ENCODE peak calls at places on chromosomes 7 and 10, in nine cellular contexts. One of them, this sample, is unnamed.

GRCh38 chr7:73968511-73968910 is 59.5 kb upstream of the ELN start:
- DNase-seq in mesothelial cell of epicardium: no peak
- DNase-seq in HCEC 1CT: no peak
- DNase-seq in psoas muscle: no peak
- DNase-seq in CD8-positive, alpha-beta T cell: no peak
- DNase-seq in central memory CD4-positive, alpha-beta T cell: no peak
- DNase-seq in H9: no peak
- DNase-seq in stimulated activated CD8-positive, alpha-beta memory T cell treated with anti-CD3 and anti-CD28 coated beads, Interleukin-2, amount 100 ng/mL, for 1 hour: no peak
- DNase-seq in iPS DF 19.7: no peak
- DNase-seq in this sample: no peak

GRCh38 chr7:56175086-56175760 is 59.0 kb upstream of the NUPR2 start:
- DNase-seq in mesothelial cell of epicardium: no peak
- DNase-seq in HCEC 1CT: no peak
- DNase-seq in psoas muscle: peak
- DNase-seq in CD8-positive, alpha-beta T cell: no peak
- DNase-seq in central memory CD4-positive, alpha-beta T cell: no peak
- DNase-seq in H9: no peak
- DNase-seq in stimulated activated CD8-positive, alpha-beta memory T cell treated with anti-CD3 and anti-CD28 coated beads, Interleukin-2, amount 100 ng/mL, for 1 hour: no peak
- DNase-seq in iPS DF 19.7: no peak
- DNase-seq in this sample: no peak

GRCh38 chr7:139242741-139243281 is 11.8 kb downstream of the UBN2 start:
- DNase-seq in mesothelial cell of epicardium: no peak
- DNase-seq in HCEC 1CT: peak
- DNase-seq in psoas muscle: no peak
- DNase-seq in CD8-positive, alpha-beta T cell: no peak
- DNase-seq in central memory CD4-positive, alpha-beta T cell: no peak
- DNase-seq in H9: no peak
- DNase-seq in stimulated activated CD8-positive, alpha-beta memory T cell treated with anti-CD3 and anti-CD28 coated beads, Interleukin-2, amount 100 ng/mL, for 1 hour: no peak
- DNase-seq in iPS DF 19.7: no peak
- DNase-seq in this sample: no peak

GRCh38 chr10:110815354-110816004 is 56.2 kb upstream of the PDCD4 start:
- DNase-seq in mesothelial cell of epicardium: no peak
- DNase-seq in HCEC 1CT: no peak
- DNase-seq in psoas muscle: no peak
- DNase-seq in CD8-positive, alpha-beta T cell: no peak
- DNase-seq in central memory CD4-positive, alpha-beta T cell: no peak
- DNase-seq in H9: no peak
- DNase-seq in stimulated activated CD8-positive, alpha-beta memory T cell treated with anti-CD3 and anti-CD28 coated beads, Interleukin-2, amount 100 ng/mL, for 1 hour: no peak
- DNase-seq in iPS DF 19.7: no peak
- DNase-seq in this sample: no peak

GRCh38 chr7:83782628-83783027 is 133.7 kb upstream of the SEMA3E start:
- DNase-seq in mesothelial cell of epicardium: no peak
- DNase-seq in HCEC 1CT: peak
- DNase-seq in psoas muscle: no peak
- DNase-seq in CD8-positive, alpha-beta T cell: no peak
- DNase-seq in central memory CD4-positive, alpha-beta T cell: no peak
- DNase-seq in H9: no peak
- DNase-seq in stimulated activated CD8-positive, alpha-beta memory T cell treated with anti-CD3 and anti-CD28 coated beads, Interleukin-2, amount 100 ng/mL, for 1 hour: no peak
- DNase-seq in iPS DF 19.7: no peak
- DNase-seq in this sample: peak

GRCh38 chr7:70630647-70631457 is 501.1 kb upstream of the GALNT17 start:
- DNase-seq in mesothelial cell of epicardium: peak
- DNase-seq in HCEC 1CT: no peak
- DNase-seq in psoas muscle: peak
- DNase-seq in CD8-positive, alpha-beta T cell: no peak
- DNase-seq in central memory CD4-positive, alpha-beta T cell: no peak
- DNase-seq in H9: no peak
- DNase-seq in stimulated activated CD8-positive, alpha-beta memory T cell treated with anti-CD3 and anti-CD28 coated beads, Interleukin-2, amount 100 ng/mL, for 1 hour: no peak
- DNase-seq in iPS DF 19.7: no peak
- DNase-seq in this sample: no peak

GRCh38 chr10:95276367-95277200 is 14.2 kb downstream of the PDLIM1 start:
- DNase-seq in mesothelial cell of epicardium: no peak
- DNase-seq in HCEC 1CT: peak
- DNase-seq in psoas muscle: no peak
- DNase-seq in CD8-positive, alpha-beta T cell: no peak
- DNase-seq in central memory CD4-positive, alpha-beta T cell: no peak
- DNase-seq in H9: no peak
- DNase-seq in stimulated activated CD8-positive, alpha-beta memory T cell treated with anti-CD3 and anti-CD28 coated beads, Interleukin-2, amount 100 ng/mL, for 1 hour: no peak
- DNase-seq in iPS DF 19.7: no peak
- DNase-seq in this sample: no peak

GRCh38 chr7:96775046-96775445 is 65.4 kb upstream of the SEM1 start:
- DNase-seq in mesothelial cell of epicardium: no peak
- DNase-seq in HCEC 1CT: no peak
- DNase-seq in psoas muscle: no peak
- DNase-seq in CD8-positive, alpha-beta T cell: no peak
- DNase-seq in central memory CD4-positive, alpha-beta T cell: no peak
- DNase-seq in H9: no peak
- DNase-seq in stimulated activated CD8-positive, alpha-beta memory T cell treated with anti-CD3 and anti-CD28 coated beads, Interleukin-2, amount 100 ng/mL, for 1 hour: no peak
- DNase-seq in iPS DF 19.7: no peak
- DNase-seq in this sample: no peak

GRCh38 chr10:88642991-88643390 is 21.3 kb upstream of the LIPF start:
- DNase-seq in mesothelial cell of epicardium: no peak
- DNase-seq in HCEC 1CT: peak
- DNase-seq in psoas muscle: no peak
- DNase-seq in CD8-positive, alpha-beta T cell: no peak
- DNase-seq in central memory CD4-positive, alpha-beta T cell: no peak
- DNase-seq in H9: no peak
- DNase-seq in stimulated activated CD8-positive, alpha-beta memory T cell treated with anti-CD3 and anti-CD28 coated beads, Interleukin-2, amount 100 ng/mL, for 1 hour: no peak
- DNase-seq in iPS DF 19.7: no peak
- DNase-seq in this sample: no peak

GRCh38 chr7:131774419-131775220 is 218.2 kb upstream of the PODXL start:
- DNase-seq in mesothelial cell of epicardium: no peak
- DNase-seq in HCEC 1CT: no peak
- DNase-seq in psoas muscle: no peak
- DNase-seq in CD8-positive, alpha-beta T cell: no peak
- DNase-seq in central memory CD4-positive, alpha-beta T cell: no peak
- DNase-seq in H9: peak
- DNase-seq in stimulated activated CD8-positive, alpha-beta memory T cell treated with anti-CD3 and anti-CD28 coated beads, Interleukin-2, amount 100 ng/mL, for 1 hour: no peak
- DNase-seq in iPS DF 19.7: no peak
- DNase-seq in this sample: no peak

GRCh38 chr10:21015838-21016237 is 118.7 kb upstream of the NEBL start:
- DNase-seq in mesothelial cell of epicardium: no peak
- DNase-seq in HCEC 1CT: no peak
- DNase-seq in psoas muscle: no peak
- DNase-seq in CD8-positive, alpha-beta T cell: no peak
- DNase-seq in central memory CD4-positive, alpha-beta T cell: no peak
- DNase-seq in H9: no peak
- DNase-seq in stimulated activated CD8-positive, alpha-beta memory T cell treated with anti-CD3 and anti-CD28 coated beads, Interleukin-2, amount 100 ng/mL, for 1 hour: no peak
- DNase-seq in iPS DF 19.7: no peak
- DNase-seq in this sample: no peak

GRCh38 chr10:71088054-71088453 is 124.3 kb upstream of the UNC5B start:
- DNase-seq in mesothelial cell of epicardium: peak
- DNase-seq in HCEC 1CT: no peak
- DNase-seq in psoas muscle: no peak
- DNase-seq in CD8-positive, alpha-beta T cell: no peak
- DNase-seq in central memory CD4-positive, alpha-beta T cell: no peak
- DNase-seq in H9: no peak
- DNase-seq in stimulated activated CD8-positive, alpha-beta memory T cell treated with anti-CD3 and anti-CD28 coated beads, Interleukin-2, amount 100 ng/mL, for 1 hour: no peak
- DNase-seq in iPS DF 19.7: no peak
- DNase-seq in this sample: no peak

GRCh38 chr7:117137868-117138267 is 184.6 kb downstream of the ST7 start:
- DNase-seq in mesothelial cell of epicardium: no peak
- DNase-seq in HCEC 1CT: no peak
- DNase-seq in psoas muscle: no peak
- DNase-seq in CD8-positive, alpha-beta T cell: no peak
- DNase-seq in central memory CD4-positive, alpha-beta T cell: no peak
- DNase-seq in H9: no peak
- DNase-seq in stimulated activated CD8-positive, alpha-beta memory T cell treated with anti-CD3 and anti-CD28 coated beads, Interleukin-2, amount 100 ng/mL, for 1 hour: no peak
- DNase-seq in iPS DF 19.7: no peak
- DNase-seq in this sample: no peak

GRCh38 chr7:47416454-47417121 is 165.3 kb downstream of the TNS3 start:
- DNase-seq in mesothelial cell of epicardium: no peak
- DNase-seq in HCEC 1CT: no peak
- DNase-seq in psoas muscle: no peak
- DNase-seq in CD8-positive, alpha-beta T cell: no peak
- DNase-seq in central memory CD4-positive, alpha-beta T cell: no peak
- DNase-seq in H9: no peak
- DNase-seq in stimulated activated CD8-positive, alpha-beta memory T cell treated with anti-CD3 and anti-CD28 coated beads, Interleukin-2, amount 100 ng/mL, for 1 hour: no peak
- DNase-seq in iPS DF 19.7: no peak
- DNase-seq in this sample: no peak

GRCh38 chr10:128712661-128713060 is 586.4 kb upstream of the MKI67 start:
- DNase-seq in mesothelial cell of epicardium: no peak
- DNase-seq in HCEC 1CT: no peak
- DNase-seq in psoas muscle: no peak
- DNase-seq in CD8-positive, alpha-beta T cell: no peak
- DNase-seq in central memory CD4-positive, alpha-beta T cell: no peak
- DNase-seq in H9: no peak
- DNase-seq in stimulated activated CD8-positive, alpha-beta memory T cell treated with anti-CD3 and anti-CD28 coated beads, Interleukin-2, amount 100 ng/mL, for 1 hour: no peak
- DNase-seq in iPS DF 19.7: no peak
- DNase-seq in this sample: no peak

GRCh38 chr10:61175331-61175730 is 231.3 kb upstream of the RHOBTB1 start:
- DNase-seq in mesothelial cell of epicardium: no peak
- DNase-seq in HCEC 1CT: no peak
- DNase-seq in psoas muscle: no peak
- DNase-seq in CD8-positive, alpha-beta T cell: no peak
- DNase-seq in central memory CD4-positive, alpha-beta T cell: no peak
- DNase-seq in H9: no peak
- DNase-seq in stimulated activated CD8-positive, alpha-beta memory T cell treated with anti-CD3 and anti-CD28 coated beads, Interleukin-2, amount 100 ng/mL, for 1 hour: no peak
- DNase-seq in iPS DF 19.7: no peak
- DNase-seq in this sample: no peak

GRCh38 chr7:55641273-55641691 is 69.0 kb upstream of the VOPP1 start:
- DNase-seq in mesothelial cell of epicardium: no peak
- DNase-seq in HCEC 1CT: peak
- DNase-seq in psoas muscle: no peak
- DNase-seq in CD8-positive, alpha-beta T cell: peak
- DNase-seq in central memory CD4-positive, alpha-beta T cell: peak
- DNase-seq in H9: peak
- DNase-seq in stimulated activated CD8-positive, alpha-beta memory T cell treated with anti-CD3 and anti-CD28 coated beads, Interleukin-2, amount 100 ng/mL, for 1 hour: no peak
- DNase-seq in iPS DF 19.7: peak
- DNase-seq in this sample: peak

GRCh38 chr10:43361532-43362190 is 9.8 kb upstream of the FXYD4 start:
- DNase-seq in mesothelial cell of epicardium: no peak
- DNase-seq in HCEC 1CT: no peak
- DNase-seq in psoas muscle: no peak
- DNase-seq in CD8-positive, alpha-beta T cell: peak
- DNase-seq in central memory CD4-positive, alpha-beta T cell: no peak
- DNase-seq in H9: no peak
- DNase-seq in stimulated activated CD8-positive, alpha-beta memory T cell treated with anti-CD3 and anti-CD28 coated beads, Interleukin-2, amount 100 ng/mL, for 1 hour: no peak
- DNase-seq in iPS DF 19.7: no peak
- DNase-seq in this sample: no peak

GRCh38 chr10:13633689-13634088 is 46.9 kb downstream of the PRPF18 start:
- DNase-seq in mesothelial cell of epicardium: no peak
- DNase-seq in HCEC 1CT: no peak
- DNase-seq in psoas muscle: peak
- DNase-seq in CD8-positive, alpha-beta T cell: no peak
- DNase-seq in central memory CD4-positive, alpha-beta T cell: no peak
- DNase-seq in H9: no peak
- DNase-seq in stimulated activated CD8-positive, alpha-beta memory T cell treated with anti-CD3 and anti-CD28 coated beads, Interleukin-2, amount 100 ng/mL, for 1 hour: no peak
- DNase-seq in iPS DF 19.7: no peak
- DNase-seq in this sample: no peak

GRCh38 chr7:20064974-20065862 is 152.0 kb downstream of the MACC1 start:
- DNase-seq in mesothelial cell of epicardium: no peak
- DNase-seq in HCEC 1CT: peak
- DNase-seq in psoas muscle: no peak
- DNase-seq in CD8-positive, alpha-beta T cell: no peak
- DNase-seq in central memory CD4-positive, alpha-beta T cell: no peak
- DNase-seq in H9: no peak
- DNase-seq in stimulated activated CD8-positive, alpha-beta memory T cell treated with anti-CD3 and anti-CD28 coated beads, Interleukin-2, amount 100 ng/mL, for 1 hour: no peak
- DNase-seq in iPS DF 19.7: no peak
- DNase-seq in this sample: no peak

GRCh38 chr10:124763267-124763666 is 19.1 kb upstream of the FAM53B start:
- DNase-seq in mesothelial cell of epicardium: no peak
- DNase-seq in HCEC 1CT: no peak
- DNase-seq in psoas muscle: no peak
- DNase-seq in CD8-positive, alpha-beta T cell: no peak
- DNase-seq in central memory CD4-positive, alpha-beta T cell: no peak
- DNase-seq in H9: no peak
- DNase-seq in stimulated activated CD8-positive, alpha-beta memory T cell treated with anti-CD3 and anti-CD28 coated beads, Interleukin-2, amount 100 ng/mL, for 1 hour: no peak
- DNase-seq in iPS DF 19.7: no peak
- DNase-seq in this sample: no peak

GRCh38 chr7:95276114-95276513 is 48.2 kb downstream of the PON1 start:
- DNase-seq in mesothelial cell of epicardium: no peak
- DNase-seq in HCEC 1CT: no peak
- DNase-seq in psoas muscle: no peak
- DNase-seq in CD8-positive, alpha-beta T cell: no peak
- DNase-seq in central memory CD4-positive, alpha-beta T cell: no peak
- DNase-seq in H9: no peak
- DNase-seq in stimulated activated CD8-positive, alpha-beta memory T cell treated with anti-CD3 and anti-CD28 coated beads, Interleukin-2, amount 100 ng/mL, for 1 hour: no peak
- DNase-seq in iPS DF 19.7: no peak
- DNase-seq in this sample: no peak

GRCh38 chr7:24381919-24382505 is 98.0 kb downstream of the NPY start:
- DNase-seq in mesothelial cell of epicardium: no peak
- DNase-seq in HCEC 1CT: peak
- DNase-seq in psoas muscle: no peak
- DNase-seq in CD8-positive, alpha-beta T cell: no peak
- DNase-seq in central memory CD4-positive, alpha-beta T cell: no peak
- DNase-seq in H9: no peak
- DNase-seq in stimulated activated CD8-positive, alpha-beta memory T cell treated with anti-CD3 and anti-CD28 coated beads, Interleukin-2, amount 100 ng/mL, for 1 hour: no peak
- DNase-seq in iPS DF 19.7: no peak
- DNase-seq in this sample: no peak

GRCh38 chr10:32072025-32072787 is 16.0 kb upstream of the KIF5B start:
- DNase-seq in mesothelial cell of epicardium: no peak
- DNase-seq in HCEC 1CT: no peak
- DNase-seq in psoas muscle: no peak
- DNase-seq in CD8-positive, alpha-beta T cell: no peak
- DNase-seq in central memory CD4-positive, alpha-beta T cell: no peak
- DNase-seq in H9: no peak
- DNase-seq in stimulated activated CD8-positive, alpha-beta memory T cell treated with anti-CD3 and anti-CD28 coated beads, Interleukin-2, amount 100 ng/mL, for 1 hour: no peak
- DNase-seq in iPS DF 19.7: no peak
- DNase-seq in this sample: no peak

GRCh38 chr10:96719850-96720421 is 378 bp downstream of the PIK3AP1 start:
- DNase-seq in mesothelial cell of epicardium: peak
- DNase-seq in HCEC 1CT: no peak
- DNase-seq in psoas muscle: peak
- DNase-seq in CD8-positive, alpha-beta T cell: peak
- DNase-seq in central memory CD4-positive, alpha-beta T cell: peak
- DNase-seq in H9: peak
- DNase-seq in stimulated activated CD8-positive, alpha-beta memory T cell treated with anti-CD3 and anti-CD28 coated beads, Interleukin-2, amount 100 ng/mL, for 1 hour: peak
- DNase-seq in iPS DF 19.7: peak
- DNase-seq in this sample: no peak

GRCh38 chr10:29746080-29746797 is 111.5 kb upstream of the SVIL start:
- DNase-seq in mesothelial cell of epicardium: no peak
- DNase-seq in HCEC 1CT: peak
- DNase-seq in psoas muscle: no peak
- DNase-seq in CD8-positive, alpha-beta T cell: no peak
- DNase-seq in central memory CD4-positive, alpha-beta T cell: no peak
- DNase-seq in H9: no peak
- DNase-seq in stimulated activated CD8-positive, alpha-beta memory T cell treated with anti-CD3 and anti-CD28 coated beads, Interleukin-2, amount 100 ng/mL, for 1 hour: no peak
- DNase-seq in iPS DF 19.7: no peak
- DNase-seq in this sample: no peak

GRCh38 chr10:117684211-117684610 is 141.7 kb downstream of the EMX2 start:
- DNase-seq in mesothelial cell of epicardium: no peak
- DNase-seq in HCEC 1CT: no peak
- DNase-seq in psoas muscle: no peak
- DNase-seq in CD8-positive, alpha-beta T cell: no peak
- DNase-seq in central memory CD4-positive, alpha-beta T cell: no peak
- DNase-seq in H9: no peak
- DNase-seq in stimulated activated CD8-positive, alpha-beta memory T cell treated with anti-CD3 and anti-CD28 coated beads, Interleukin-2, amount 100 ng/mL, for 1 hour: no peak
- DNase-seq in iPS DF 19.7: no peak
- DNase-seq in this sample: no peak

GRCh38 chr7:84339306-84339705 is 144.7 kb upstream of the SEMA3A start:
- DNase-seq in mesothelial cell of epicardium: no peak
- DNase-seq in HCEC 1CT: no peak
- DNase-seq in psoas muscle: no peak
- DNase-seq in CD8-positive, alpha-beta T cell: no peak
- DNase-seq in central memory CD4-positive, alpha-beta T cell: no peak
- DNase-seq in H9: no peak
- DNase-seq in stimulated activated CD8-positive, alpha-beta memory T cell treated with anti-CD3 and anti-CD28 coated beads, Interleukin-2, amount 100 ng/mL, for 1 hour: no peak
- DNase-seq in iPS DF 19.7: no peak
- DNase-seq in this sample: no peak

GRCh38 chr10:55466806-55467504 is 665.9 kb upstream of the PCDH15 start:
- DNase-seq in mesothelial cell of epicardium: no peak
- DNase-seq in HCEC 1CT: no peak
- DNase-seq in psoas muscle: no peak
- DNase-seq in CD8-positive, alpha-beta T cell: no peak
- DNase-seq in central memory CD4-positive, alpha-beta T cell: no peak
- DNase-seq in H9: no peak
- DNase-seq in stimulated activated CD8-positive, alpha-beta memory T cell treated with anti-CD3 and anti-CD28 coated beads, Interleukin-2, amount 100 ng/mL, for 1 hour: no peak
- DNase-seq in iPS DF 19.7: no peak
- DNase-seq in this sample: no peak

GRCh38 chr10:112960151-112960681 is 10.2 kb downstream of the TCF7L2 start:
- DNase-seq in mesothelial cell of epicardium: no peak
- DNase-seq in HCEC 1CT: no peak
- DNase-seq in psoas muscle: no peak
- DNase-seq in CD8-positive, alpha-beta T cell: no peak
- DNase-seq in central memory CD4-positive, alpha-beta T cell: no peak
- DNase-seq in H9: no peak
- DNase-seq in stimulated activated CD8-positive, alpha-beta memory T cell treated with anti-CD3 and anti-CD28 coated beads, Interleukin-2, amount 100 ng/mL, for 1 hour: no peak
- DNase-seq in iPS DF 19.7: no peak
- DNase-seq in this sample: no peak

GRCh38 chr7:5484921-5485320 is 61.3 kb upstream of the TNRC18 start:
- DNase-seq in mesothelial cell of epicardium: no peak
- DNase-seq in HCEC 1CT: no peak
- DNase-seq in psoas muscle: no peak
- DNase-seq in CD8-positive, alpha-beta T cell: no peak
- DNase-seq in central memory CD4-positive, alpha-beta T cell: no peak
- DNase-seq in H9: no peak
- DNase-seq in stimulated activated CD8-positive, alpha-beta memory T cell treated with anti-CD3 and anti-CD28 coated beads, Interleukin-2, amount 100 ng/mL, for 1 hour: no peak
- DNase-seq in iPS DF 19.7: no peak
- DNase-seq in this sample: no peak

This sample was measured in HS-5.